ENCODE peak calls at places on chromosomes 12 and 14, in eight cellular contexts. One of them, this sample, is unnamed.

GRCh38 chr12:50013361-50014147 is 11.7 kb downstream of the RACGAP1 start:
- DNase-seq in NCI-H1105: no peak
- DNase-seq in A673: no peak
- DNase-seq in HL-60: no peak
- DNase-seq in NCI-H446: no peak
- DNase-seq in MM.1S: no peak
- DNase-seq in ovary: no peak
- DNase-seq in brain pericyte: no peak
- DNase-seq in this sample: no peak

GRCh38 chr14:99360774-99361595 is 89.0 kb upstream of the BCL11B start:
- DNase-seq in NCI-H1105: no peak
- DNase-seq in A673: peak; percentile 22
- DNase-seq in HL-60: no peak
- DNase-seq in NCI-H446: no peak
- DNase-seq in MM.1S: no peak
- DNase-seq in ovary: no peak
- DNase-seq in brain pericyte: no peak
- DNase-seq in this sample: no peak

GRCh38 chr12:53051881-53052412 is 2.1 kb downstream of the TNS2 start:
- DNase-seq in NCI-H1105: no peak
- DNase-seq in A673: no peak
- DNase-seq in HL-60: no peak
- DNase-seq in NCI-H446: no peak
- DNase-seq in MM.1S: no peak
- DNase-seq in ovary: no peak
- DNase-seq in brain pericyte: no peak
- DNase-seq in this sample: no peak

GRCh38 chr12:50055831-50056628 is 1.4 kb upstream of the ASIC1 start:
- DNase-seq in NCI-H1105: no peak
- DNase-seq in A673: peak; percentile 59
- DNase-seq in HL-60: peak; percentile 55
- DNase-seq in NCI-H446: no peak
- DNase-seq in MM.1S: peak; percentile 57
- DNase-seq in ovary: no peak
- DNase-seq in brain pericyte: no peak
- DNase-seq in this sample: peak; percentile 23

GRCh38 chr12:42923564-42923963 is 334.0 kb upstream of the PRICKLE1 start:
- DNase-seq in NCI-H1105: no peak
- DNase-seq in A673: no peak
- DNase-seq in HL-60: no peak
- DNase-seq in NCI-H446: no peak
- DNase-seq in MM.1S: no peak
- DNase-seq in ovary: no peak
- DNase-seq in brain pericyte: no peak
- DNase-seq in this sample: no peak

GRCh38 chr12:124666722-124667259 is 99.4 kb upstream of the NCOR2 start:
- DNase-seq in NCI-H1105: no peak
- DNase-seq in A673: no peak
- DNase-seq in HL-60: no peak
- DNase-seq in NCI-H446: no peak
- DNase-seq in MM.1S: no peak
- DNase-seq in ovary: no peak
- DNase-seq in brain pericyte: no peak
- DNase-seq in this sample: no peak

GRCh38 chr12:95611676-95612309 is 60.5 kb upstream of the USP44 start:
- DNase-seq in NCI-H1105: peak; percentile 88
- DNase-seq in A673: no peak
- DNase-seq in HL-60: no peak
- DNase-seq in NCI-H446: no peak
- DNase-seq in MM.1S: no peak
- DNase-seq in ovary: no peak
- DNase-seq in brain pericyte: no peak
- DNase-seq in this sample: no peak

GRCh38 chr12:87086118-87086891 is 830.1 kb upstream of the MGAT4C start:
- DNase-seq in NCI-H1105: peak; percentile 11
- DNase-seq in A673: no peak
- DNase-seq in HL-60: no peak
- DNase-seq in NCI-H446: no peak
- DNase-seq in MM.1S: no peak
- DNase-seq in ovary: no peak
- DNase-seq in brain pericyte: no peak
- DNase-seq in this sample: peak; percentile 14

GRCh38 chr14:105866841-105867321 is 340.5 kb downstream of the TMEM121 start:
- DNase-seq in NCI-H1105: no peak
- DNase-seq in A673: no peak
- DNase-seq in HL-60: no peak
- DNase-seq in NCI-H446: no peak
- DNase-seq in MM.1S: no peak
- DNase-seq in ovary: peak; percentile 5
- DNase-seq in brain pericyte: no peak
- DNase-seq in this sample: no peak

GRCh38 chr14:64891839-64892375 is 12.2 kb upstream of the SPTB start:
- DNase-seq in NCI-H1105: peak; percentile 54
- DNase-seq in A673: peak; percentile 72
- DNase-seq in HL-60: peak; percentile 28
- DNase-seq in NCI-H446: peak; percentile 47
- DNase-seq in MM.1S: peak; percentile 38
- DNase-seq in ovary: no peak
- DNase-seq in brain pericyte: peak; percentile 16
- DNase-seq in this sample: peak; percentile 33

GRCh38 chr12:2238111-2238510 is 185.3 kb downstream of the CACNA1C start:
- DNase-seq in NCI-H1105: no peak
- DNase-seq in A673: no peak
- DNase-seq in HL-60: no peak
- DNase-seq in NCI-H446: no peak
- DNase-seq in MM.1S: no peak
- DNase-seq in ovary: no peak
- DNase-seq in brain pericyte: no peak
- DNase-seq in this sample: no peak

GRCh38 chr12:124867389-124867930 is 3.8 kb upstream of the SCARB1 start:
- DNase-seq in NCI-H1105: no peak
- DNase-seq in A673: no peak
- DNase-seq in HL-60: no peak
- DNase-seq in NCI-H446: no peak
- DNase-seq in MM.1S: no peak
- DNase-seq in ovary: no peak
- DNase-seq in brain pericyte: no peak
- DNase-seq in this sample: no peak

GRCh38 chr14:30355431-30355913 is 203.5 kb upstream of the G2E3 start:
- DNase-seq in NCI-H1105: no peak
- DNase-seq in A673: no peak
- DNase-seq in HL-60: no peak
- DNase-seq in NCI-H446: no peak
- DNase-seq in MM.1S: peak; percentile 45
- DNase-seq in ovary: no peak
- DNase-seq in brain pericyte: no peak
- DNase-seq in this sample: no peak

GRCh38 chr14:74459289-74459946 is 33.4 kb upstream of the SYNDIG1L start:
- DNase-seq in NCI-H1105: no peak
- DNase-seq in A673: peak; percentile 36
- DNase-seq in HL-60: peak; percentile 9
- DNase-seq in NCI-H446: no peak
- DNase-seq in MM.1S: no peak
- DNase-seq in ovary: no peak
- DNase-seq in brain pericyte: peak; percentile 16
- DNase-seq in this sample: no peak

GRCh38 chr14:102979406-102979805 is 56.9 kb downstream of the AMN start:
- DNase-seq in NCI-H1105: no peak
- DNase-seq in A673: no peak
- DNase-seq in HL-60: no peak
- DNase-seq in NCI-H446: no peak
- DNase-seq in MM.1S: no peak
- DNase-seq in ovary: no peak
- DNase-seq in brain pericyte: no peak
- DNase-seq in this sample: no peak

GRCh38 chr12:76137611-76138010 is 53.1 kb upstream of the NAP1L1 start:
- DNase-seq in NCI-H1105: no peak
- DNase-seq in A673: no peak
- DNase-seq in HL-60: no peak
- DNase-seq in NCI-H446: no peak
- DNase-seq in MM.1S: no peak
- DNase-seq in ovary: no peak
- DNase-seq in brain pericyte: no peak
- DNase-seq in this sample: no peak

GRCh38 chr12:53096089-53096741 is 1.3 kb upstream of the IGFBP6 start:
- DNase-seq in NCI-H1105: no peak
- DNase-seq in A673: no peak
- DNase-seq in HL-60: no peak
- DNase-seq in NCI-H446: no peak
- DNase-seq in MM.1S: no peak
- DNase-seq in ovary: peak; percentile 84
- DNase-seq in brain pericyte: no peak
- DNase-seq in this sample: no peak

GRCh38 chr14:36467332-36467731 is 52.7 kb downstream of the NKX2-1 start:
- DNase-seq in NCI-H1105: no peak
- DNase-seq in A673: no peak
- DNase-seq in HL-60: no peak
- DNase-seq in NCI-H446: no peak
- DNase-seq in MM.1S: no peak
- DNase-seq in ovary: no peak
- DNase-seq in brain pericyte: no peak
- DNase-seq in this sample: no peak

GRCh38 chr14:101235042-101235871 is 326.0 kb upstream of the DIO3 start:
- DNase-seq in NCI-H1105: peak; percentile 27
- DNase-seq in A673: peak; percentile 55
- DNase-seq in HL-60: peak; percentile 49
- DNase-seq in NCI-H446: no peak
- DNase-seq in MM.1S: no peak
- DNase-seq in ovary: no peak
- DNase-seq in brain pericyte: no peak
- DNase-seq in this sample: no peak

GRCh38 chr14:76083796-76084195 is 67.9 kb upstream of the GPATCH2L start:
- DNase-seq in NCI-H1105: no peak
- DNase-seq in A673: no peak
- DNase-seq in HL-60: no peak
- DNase-seq in NCI-H446: no peak
- DNase-seq in MM.1S: no peak
- DNase-seq in ovary: no peak
- DNase-seq in brain pericyte: no peak
- DNase-seq in this sample: no peak

GRCh38 chr14:104560586-104560945 is 19.0 kb upstream of the C14orf180 start:
- DNase-seq in NCI-H1105: no peak
- DNase-seq in A673: no peak
- DNase-seq in HL-60: no peak
- DNase-seq in NCI-H446: no peak
- DNase-seq in MM.1S: no peak
- DNase-seq in ovary: no peak
- DNase-seq in brain pericyte: no peak
- DNase-seq in this sample: no peak

GRCh38 chr12:118853634-118854033 is 127.7 kb upstream of the SRRM4 start:
- DNase-seq in NCI-H1105: no peak
- DNase-seq in A673: no peak
- DNase-seq in HL-60: no peak
- DNase-seq in NCI-H446: no peak
- DNase-seq in MM.1S: no peak
- DNase-seq in ovary: no peak
- DNase-seq in brain pericyte: no peak
- DNase-seq in this sample: no peak